ENCODE peak calls at places on chromosomes 3 and 15, in six cellular contexts. G is astrocyte, C is NCI-H2081, H is fibroblast of lung, X is fibroblast of mammary gland, V is BE2C. F is an unnamed sample.

GRCh38 chr3:38637906-38638305 is 11.6 kb downstream of the SCN5A start:
- DNase-seq in C (no peak), X (no peak), H (no peak), G (no peak), V (no peak), F (no peak)

GRCh38 chr3:197490098-197490497 is 65.7 kb downstream of the BDH1 start:
- DNase-seq in C (no peak), H (peak), G (peak), X (no peak), V (no peak), F (no peak)

GRCh38 chr3:44835684-44836083 is 26.0 kb upstream of the TMEM42 start:
- DNase-seq in V (no peak), X (no peak), C (no peak), H (no peak), G (no peak), F (no peak)

GRCh38 chr3:189049458-189050231 is 122.1 kb upstream of the TPRG1 start:
- DNase-seq in G (no peak), H (no peak), V (no peak), C (no peak), X (no peak), F (no peak)

GRCh38 chr3:43926073-43926472 is 235.3 kb downstream of the ABHD5 start:
- DNase-seq in H (no peak), V (no peak), G (no peak), X (no peak), C (no peak), F (no peak)

GRCh38 chr3:74426571-74426970 is 187.9 kb downstream of the CNTN3 start:
- DNase-seq in V (no peak), H (no peak), G (no peak), X (peak), C (no peak), F (no peak)

GRCh38 chr3:39559543-39559942 is 92.1 kb downstream of the MOBP start:
- DNase-seq in G (no peak), C (no peak), X (no peak), V (no peak), H (no peak), F (no peak)

GRCh38 chr3:152559246-152559645 is 275.7 kb upstream of the P2RY1 start:
- DNase-seq in G (no peak), H (no peak), X (no peak), C (no peak), V (no peak), F (no peak)

GRCh38 chr3:127035672-127036071 is 52.8 kb downstream of the PLXNA1 start:
- DNase-seq in X (peak), C (no peak), H (peak), G (peak), V (peak), F (peak)

GRCh38 chr15:99631256-99631655 is 65.5 kb downstream of the MEF2A start:
- DNase-seq in V (no peak), G (no peak), C (no peak), X (peak), H (no peak), F (no peak)

GRCh38 chr3:155890671-155891190 is 20.3 kb downstream of the GMPS start:
- DNase-seq in V (no peak), H (peak), C (no peak), G (peak), X (peak), F (no peak)

GRCh38 chr15:27414168-27414870 is 443.3 kb downstream of the GABRG3 start:
- DNase-seq in V (no peak), X (no peak), G (peak), H (peak), C (no peak), F (no peak)

GRCh38 chr3:101941253-101942039 is 92.1 kb downstream of the NFKBIZ start:
- DNase-seq in V (no peak), H (peak), C (no peak), X (peak), G (peak), F (no peak)

GRCh38 chr3:186283096-186283495 is 78.9 kb downstream of the DGKG start:
- DNase-seq in V (no peak), X (peak), G (peak), C (no peak), H (no peak), F (no peak)

GRCh38 chr3:177055557-177056290 is 141.6 kb downstream of the TBL1XR1 start:
- DNase-seq in G (no peak), C (no peak), X (peak), V (no peak), H (no peak), F (no peak)

GRCh38 chr3:37243811-37244748 is 69.7 kb upstream of the LRRFIP2 start:
- DNase-seq in X (peak), H (peak), C (no peak), V (peak), G (peak), F (no peak)

GRCh38 chr3:38610934-38611333 is 38.6 kb downstream of the SCN5A start:
- DNase-seq in V (no peak), H (no peak), X (no peak), C (no peak), G (no peak), F (no peak)

GRCh38 chr3:25910997-25911396 is 121.1 kb downstream of the OXSM start:
- DNase-seq in V (peak), C (peak), G (no peak), X (peak), H (peak), F (no peak)

GRCh38 chr3:78994174-78995027 is 773.4 kb downstream of the ROBO1 start:
- DNase-seq in G (no peak), V (no peak), C (no peak), X (peak), H (peak), F (no peak)

GRCh38 chr3:109927726-109928125 is 590.4 kb upstream of the DPPA4 start:
- DNase-seq in V (no peak), H (no peak), G (no peak), X (peak), C (no peak), F (no peak)

GRCh38 chr3:60047426-60048200 is 997.8 kb upstream of the CFAP20DC start:
- DNase-seq in G (no peak), C (no peak), H (no peak), X (no peak), V (no peak), F (no peak)

GRCh38 chr3:19489936-19490335 is 341.6 kb downstream of the KCNH8 start:
- DNase-seq in V (no peak), H (no peak), C (no peak), G (no peak), X (no peak), F (no peak)

GRCh38 chr15:66269326-66270090 is 16.0 kb upstream of the MEGF11 start:
- DNase-seq in V (peak), H (peak), C (no peak), G (peak), X (peak), F (no peak)

GRCh38 chr3:163056874-163057497 is 1560.4 kb downstream of the OTOL1 start:
- DNase-seq in G (no peak), V (peak), X (peak), H (peak), C (peak), F (no peak)

GRCh38 chr15:33242165-33242564 is 47.7 kb upstream of the FMN1 start:
- DNase-seq in C (no peak), H (no peak), X (peak), G (peak), V (no peak), F (peak)

GRCh38 chr15:71874245-71874644 is 63.9 kb downstream of the NR2E3 start:
- DNase-seq in X (no peak), V (no peak), C (no peak), G (no peak), H (no peak), F (no peak)

GRCh38 chr15:49624046-49624445 is 3.2 kb downstream of the DTWD1 start:
- DNase-seq in C (no peak), V (no peak), G (peak), H (no peak), X (peak), F (no peak)

GRCh38 chr3:160796813-160797164 is 40.8 kb downstream of the PPM1L start:
- DNase-seq in X (no peak), H (no peak), V (no peak), C (no peak), G (no peak), F (no peak)

GRCh38 chr15:53389271-53389670 is 370.2 kb downstream of the WDR72 start:
- DNase-seq in H (no peak), G (no peak), V (no peak), C (no peak), X (no peak), F (no peak)

GRCh38 chr3:71197841-71198565 is 385.5 kb downstream of the FOXP1 start:
- DNase-seq in V (no peak), G (no peak), X (no peak), C (no peak), H (no peak), F (no peak)

GRCh38 chr3:73398084-73398483 is 226.7 kb downstream of the PDZRN3 start:
- DNase-seq in H (no peak), C (no peak), X (no peak), V (no peak), G (no peak), F (no peak)

GRCh38 chr15:70013647-70014310 is 83.9 kb downstream of the TLE3 start:
- DNase-seq in G (no peak), H (no peak), C (no peak), X (no peak), V (no peak), F (no peak)

GRCh38 chr3:189260556-189261493 is 89.1 kb downstream of the TPRG1 start:
- DNase-seq in C (no peak), H (no peak), V (no peak), G (peak), X (no peak), F (no peak)

GRCh38 chr15:60551147-60551780 is 72.3 kb upstream of the ICE2 start:
- DNase-seq in H (no peak), V (no peak), G (no peak), C (no peak), X (no peak), F (no peak)

GRCh38 chr3:129829640-129830039 is 63.9 kb downstream of the TMCC1 start:
- DNase-seq in C (peak), H (peak), V (peak), G (peak), X (peak), F (peak)

GRCh38 chr3:140467916-140468315 is 209.9 kb upstream of the TRIM42 start:
- DNase-seq in X (peak), H (peak), V (no peak), G (peak), C (no peak), F (no peak)

GRCh38 chr3:26145769-26146168 is 355.9 kb downstream of the OXSM start:
- DNase-seq in H (no peak), C (no peak), X (no peak), G (no peak), V (no peak), F (no peak)

GRCh38 chr3:106068386-106068785 is 199.6 kb upstream of the CBLB start:
- DNase-seq in V (no peak), H (peak), G (no peak), X (no peak), C (no peak), F (no peak)